ENCODE peak calls at places on chromosomes 2 and 18, in eight cellular contexts. One of them, this sample, is unnamed.
A peak's percentile ranks its signal among the peaks of the same experiment; 100 is the strongest.

GRCh38 chr18:54712758-54713157 is 115.5 kb upstream of the RAB27B start:
- DNase-seq in spleen: no peak
- DNase-seq in tibial nerve: no peak
- DNase-seq in AG04449: no peak
- DNase-seq in DND-41: no peak
- DNase-seq in Peyer's patch: no peak
- DNase-seq in foreskin fibroblast: no peak
- DNase-seq in astrocyte of the cerebellum: no peak
- DNase-seq in this sample: no peak

GRCh38 chr2:100520224-100520623 is 42.6 kb upstream of the PDCL3 start:
- DNase-seq in spleen: no peak
- DNase-seq in tibial nerve: no peak
- DNase-seq in foreskin fibroblast: no peak
- DNase-seq in Peyer's patch: no peak
- DNase-seq in DND-41: no peak
- DNase-seq in AG04449: no peak
- DNase-seq in astrocyte of the cerebellum: no peak
- DNase-seq in this sample: no peak

GRCh38 chr2:127678991-127679390 is 3.7 kb upstream of the LIMS2 start:
- DNase-seq in AG04449: no peak
- DNase-seq in tibial nerve: no peak
- DNase-seq in DND-41: no peak
- DNase-seq in astrocyte of the cerebellum: no peak
- DNase-seq in Peyer's patch: no peak
- DNase-seq in foreskin fibroblast: no peak
- DNase-seq in spleen: no peak
- DNase-seq in this sample: no peak

GRCh38 chr18:41617592-41617991 is 337.4 kb upstream of the PIK3C3 start:
- DNase-seq in spleen: no peak
- DNase-seq in astrocyte of the cerebellum: no peak
- DNase-seq in tibial nerve: no peak
- DNase-seq in Peyer's patch: no peak
- DNase-seq in DND-41: no peak
- DNase-seq in foreskin fibroblast: no peak
- DNase-seq in AG04449: no peak
- DNase-seq in this sample: no peak

GRCh38 chr2:23385351-23385747 is 370 bp downstream of the KLHL29 start:
- DNase-seq in Peyer's patch: peak; percentile 58
- DNase-seq in DND-41: no peak
- DNase-seq in foreskin fibroblast: peak; percentile 77
- DNase-seq in tibial nerve: no peak
- DNase-seq in spleen: peak; percentile 82
- DNase-seq in astrocyte of the cerebellum: no peak
- DNase-seq in AG04449: no peak
- DNase-seq in this sample: no peak

GRCh38 chr2:200414367-200414766 is 95.5 kb downstream of the KCTD18 start:
- DNase-seq in spleen: no peak
- DNase-seq in DND-41: no peak
- DNase-seq in foreskin fibroblast: no peak
- DNase-seq in astrocyte of the cerebellum: no peak
- DNase-seq in AG04449: no peak
- DNase-seq in Peyer's patch: no peak
- DNase-seq in tibial nerve: no peak
- DNase-seq in this sample: no peak

GRCh38 chr2:172288603-172289002 is 138.8 kb upstream of the ITGA6 start:
- DNase-seq in foreskin fibroblast: no peak
- DNase-seq in DND-41: peak; percentile 9
- DNase-seq in spleen: no peak
- DNase-seq in Peyer's patch: no peak
- DNase-seq in AG04449: no peak
- DNase-seq in tibial nerve: no peak
- DNase-seq in astrocyte of the cerebellum: no peak
- DNase-seq in this sample: peak; percentile 22

GRCh38 chr18:13369756-13370510 is 151.4 kb downstream of the LDLRAD4 start:
- DNase-seq in DND-41: no peak
- DNase-seq in Peyer's patch: peak; percentile 84
- DNase-seq in astrocyte of the cerebellum: no peak
- DNase-seq in AG04449: no peak
- DNase-seq in foreskin fibroblast: no peak
- DNase-seq in tibial nerve: no peak
- DNase-seq in spleen: no peak
- DNase-seq in this sample: peak; percentile 83

GRCh38 chr2:151051584-151052220 is 210.0 kb downstream of the RBM43 start:
- DNase-seq in tibial nerve: peak; percentile 70
- DNase-seq in AG04449: no peak
- DNase-seq in Peyer's patch: no peak
- DNase-seq in spleen: no peak
- DNase-seq in foreskin fibroblast: peak; percentile 77
- DNase-seq in DND-41: peak; percentile 47
- DNase-seq in astrocyte of the cerebellum: peak; percentile 34
- DNase-seq in this sample: peak; percentile 38

GRCh38 chr18:62450546-62451395 is 72.1 kb upstream of the ZCCHC2 start:
- DNase-seq in tibial nerve: peak; percentile 21
- DNase-seq in foreskin fibroblast: peak; percentile 80
- DNase-seq in astrocyte of the cerebellum: peak; percentile 60
- DNase-seq in DND-41: no peak
- DNase-seq in spleen: peak; percentile 85
- DNase-seq in AG04449: peak; percentile 5
- DNase-seq in Peyer's patch: peak; percentile 67
- DNase-seq in this sample: no peak

GRCh38 chr2:216195565-216195978 is 86.4 kb downstream of the XRCC5 start:
- DNase-seq in spleen: no peak
- DNase-seq in Peyer's patch: no peak
- DNase-seq in foreskin fibroblast: peak; percentile 87
- DNase-seq in astrocyte of the cerebellum: peak; percentile 80
- DNase-seq in DND-41: no peak
- DNase-seq in tibial nerve: no peak
- DNase-seq in AG04449: peak; percentile 57
- DNase-seq in this sample: no peak

GRCh38 chr2:79817288-79817687 is 304.4 kb downstream of the CTNNA2 start:
- DNase-seq in astrocyte of the cerebellum: no peak
- DNase-seq in foreskin fibroblast: no peak
- DNase-seq in Peyer's patch: no peak
- DNase-seq in spleen: no peak
- DNase-seq in DND-41: no peak
- DNase-seq in tibial nerve: no peak
- DNase-seq in AG04449: no peak
- DNase-seq in this sample: no peak

GRCh38 chr2:70463997-70464396 is 89.6 kb downstream of the TGFA start:
- DNase-seq in astrocyte of the cerebellum: no peak
- DNase-seq in spleen: no peak
- DNase-seq in tibial nerve: no peak
- DNase-seq in DND-41: no peak
- DNase-seq in Peyer's patch: no peak
- DNase-seq in AG04449: no peak
- DNase-seq in foreskin fibroblast: no peak
- DNase-seq in this sample: no peak

DNA sequence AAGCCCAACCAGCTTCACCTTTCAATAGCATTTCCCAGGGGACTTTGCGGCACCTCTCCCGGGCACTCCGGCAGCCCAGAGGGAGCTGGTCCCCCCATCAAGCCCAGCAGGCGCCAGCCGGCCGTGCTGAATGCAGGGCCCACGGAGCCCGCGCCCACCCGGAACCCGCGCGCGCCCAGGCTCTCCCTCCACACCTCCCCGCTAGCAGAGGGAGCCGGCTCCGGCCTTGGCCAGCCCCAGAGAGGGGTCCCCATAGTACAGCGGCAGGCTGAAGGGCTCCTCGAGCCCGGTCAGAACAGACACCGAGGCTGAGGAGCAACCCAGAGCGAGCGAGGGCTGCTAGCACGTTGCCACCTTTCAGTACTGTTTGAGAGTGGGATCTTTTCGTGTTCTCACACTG is 300.8 kb downstream of the DSEL start:
- DNase-seq in AG04449: no peak
- DNase-seq in Peyer's patch: no peak
- DNase-seq in tibial nerve: no peak
- DNase-seq in DND-41: no peak
- DNase-seq in astrocyte of the cerebellum: no peak
- DNase-seq in foreskin fibroblast: no peak
- DNase-seq in spleen: peak; percentile 73
- DNase-seq in this sample: no peak
- H3K4me3 ChIP-seq in AG04449: no peak overlapping the region
- H3K4me3 ChIP-seq in Peyer's patch: no peak overlapping the region
- H3K4me3 ChIP-seq in tibial nerve: no peak overlapping the region
- H3K4me3 ChIP-seq in DND-41: no peak overlapping the region
- H3K4me3 ChIP-seq in astrocyte of the cerebellum: no peak overlapping the region
- H3K4me3 ChIP-seq in foreskin fibroblast: no peak overlapping the region
- H3K4me3 ChIP-seq in spleen: no peak overlapping the region
- H3K4me3 ChIP-seq in this sample: no peak overlapping the region

GRCh38 chr18:9539283-9539682 is 64.0 kb downstream of the RALBP1 start:
- DNase-seq in tibial nerve: no peak
- DNase-seq in spleen: no peak
- DNase-seq in AG04449: peak; percentile 73
- DNase-seq in astrocyte of the cerebellum: peak; percentile 52
- DNase-seq in Peyer's patch: no peak
- DNase-seq in DND-41: no peak
- DNase-seq in foreskin fibroblast: peak; percentile 83
- DNase-seq in this sample: no peak
- H3K4me3 ChIP-seq in tibial nerve: no peak overlapping the region
- H3K4me3 ChIP-seq in spleen: no peak overlapping the region
- H3K4me3 ChIP-seq in AG04449: no peak overlapping the region
- H3K4me3 ChIP-seq in astrocyte of the cerebellum: no peak overlapping the region
- H3K4me3 ChIP-seq in Peyer's patch: no peak overlapping the region
- H3K4me3 ChIP-seq in DND-41: no peak overlapping the region
- H3K4me3 ChIP-seq in foreskin fibroblast: no peak overlapping the region
- H3K4me3 ChIP-seq in this sample: no peak overlapping the region

GRCh38 chr18:57586243-57587049 is at the start of gene FECH:
- DNase-seq in foreskin fibroblast: peak; percentile 88
- DNase-seq in astrocyte of the cerebellum: peak; percentile 15
- DNase-seq in Peyer's patch: peak; percentile 88
- DNase-seq in spleen: peak; percentile 94
- DNase-seq in tibial nerve: peak; percentile 46
- DNase-seq in DND-41: peak; percentile 70
- DNase-seq in AG04449: no peak
- DNase-seq in this sample: no peak

GRCh38 chr18:57585846-57586242 is 658 bp downstream of the FECH start:
- DNase-seq in Peyer's patch: no peak
- DNase-seq in foreskin fibroblast: no peak
- DNase-seq in astrocyte of the cerebellum: no peak
- DNase-seq in spleen: no peak
- DNase-seq in AG04449: no peak
- DNase-seq in DND-41: no peak
- DNase-seq in tibial nerve: no peak
- DNase-seq in this sample: no peak

GRCh38 chr18:57587262-57587661 is 760 bp upstream of the FECH start:
- DNase-seq in AG04449: no peak
- DNase-seq in spleen: no peak
- DNase-seq in DND-41: no peak
- DNase-seq in Peyer's patch: no peak
- DNase-seq in foreskin fibroblast: no peak
- DNase-seq in astrocyte of the cerebellum: no peak
- DNase-seq in tibial nerve: no peak
- DNase-seq in this sample: no peak

GRCh38 chr18:57583297-57583835 is 3.1 kb downstream of the FECH start:
- DNase-seq in AG04449: no peak
- DNase-seq in foreskin fibroblast: no peak
- DNase-seq in astrocyte of the cerebellum: no peak
- DNase-seq in tibial nerve: no peak
- DNase-seq in DND-41: no peak
- DNase-seq in spleen: no peak
- DNase-seq in Peyer's patch: no peak
- DNase-seq in this sample: no peak

DNA sequence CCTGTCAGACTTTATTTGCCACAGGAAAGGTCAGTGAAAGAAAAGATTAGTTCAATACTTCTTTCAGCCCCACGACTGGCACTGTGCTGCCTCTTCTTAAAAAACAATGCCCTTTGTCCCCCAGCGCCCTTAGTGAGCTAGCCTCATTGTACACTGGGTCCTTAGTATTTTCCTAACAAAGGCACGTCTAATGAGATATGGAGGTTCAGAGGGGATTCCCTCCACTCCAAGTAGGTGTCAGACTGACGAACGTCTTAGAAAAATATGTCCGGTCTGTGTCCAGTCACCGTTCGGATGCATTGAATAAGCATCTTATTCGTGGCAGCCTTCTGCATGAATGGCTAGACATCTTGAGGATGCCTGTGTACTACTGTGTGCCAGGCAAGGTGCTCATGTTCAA is 1.1 kb downstream of the FECH start:
- DNase-seq in spleen: no peak
- DNase-seq in Peyer's patch: no peak
- DNase-seq in DND-41: no peak
- DNase-seq in foreskin fibroblast: no peak
- DNase-seq in AG04449: no peak
- DNase-seq in astrocyte of the cerebellum: no peak
- DNase-seq in tibial nerve: no peak
- DNase-seq in this sample: no peak
- H3K4me3 ChIP-seq in spleen: no peak overlapping the region
- H3K4me3 ChIP-seq in Peyer's patch: no peak overlapping the region
- H3K4me3 ChIP-seq in DND-41: peak overlapping the region; percentile 90
- H3K4me3 ChIP-seq in foreskin fibroblast: peak overlapping the region; percentile 96
- H3K4me3 ChIP-seq in AG04449: peak overlapping the region; percentile 74
- H3K4me3 ChIP-seq in astrocyte of the cerebellum: peak overlapping the region; percentile 78
- H3K4me3 ChIP-seq in tibial nerve: peak overlapping the region; percentile 83
- H3K4me3 ChIP-seq in this sample: peak overlapping the region; percentile 78

GRCh38 chr2:189662674-189663226 is 1.5 kb downstream of the ASNSD1 start:
- DNase-seq in foreskin fibroblast: no peak
- DNase-seq in spleen: no peak
- DNase-seq in tibial nerve: no peak
- DNase-seq in astrocyte of the cerebellum: no peak
- DNase-seq in AG04449: no peak
- DNase-seq in DND-41: peak; percentile 40
- DNase-seq in Peyer's patch: no peak
- DNase-seq in this sample: no peak
- H3K4me3 ChIP-seq in foreskin fibroblast: peak overlapping the region; percentile 81
- H3K4me3 ChIP-seq in spleen: no peak overlapping the region
- H3K4me3 ChIP-seq in tibial nerve: peak overlapping the region; percentile 82
- H3K4me3 ChIP-seq in astrocyte of the cerebellum: peak overlapping the region; percentile 84
- H3K4me3 ChIP-seq in AG04449: peak overlapping the region; percentile 100
- H3K4me3 ChIP-seq in DND-41: peak overlapping the region; percentile 70
- H3K4me3 ChIP-seq in Peyer's patch: peak overlapping the region; percentile 75
- H3K4me3 ChIP-seq in this sample: peak overlapping the region; percentile 99